ENCODE peak calls at places on chromosomes 4 and X, in seven cellular contexts. One of them, this sample, is unnamed.
A peak's percentile ranks its signal among the peaks of the same experiment; 100 is the strongest.

GRCh38 chr4:101126044-101126443 is 221.3 kb downstream of the PPP3CA start:
- DNase-seq in Peyer's patch: no peak
- DNase-seq in effector memory CD4-positive, alpha-beta T cell: no peak
- DNase-seq in GM23338: no peak
- DNase-seq in cardiac muscle cell: no peak
- DNase-seq in K562: no peak
- DNase-seq in transverse colon: no peak
- DNase-seq in this sample: no peak

GRCh38 chr4:159105761-159106243 is 2.9 kb downstream of the RAPGEF2 start:
- DNase-seq in Peyer's patch: no peak
- DNase-seq in effector memory CD4-positive, alpha-beta T cell: no peak
- DNase-seq in GM23338: peak; percentile 21
- DNase-seq in cardiac muscle cell: no peak
- DNase-seq in K562: no peak
- DNase-seq in transverse colon: no peak
- DNase-seq in this sample: no peak

GRCh38 chr4:26141101-26141830 is 179.5 kb upstream of the RBPJ start:
- DNase-seq in Peyer's patch: no peak
- DNase-seq in effector memory CD4-positive, alpha-beta T cell: no peak
- DNase-seq in GM23338: no peak
- DNase-seq in cardiac muscle cell: no peak
- DNase-seq in K562: no peak
- DNase-seq in transverse colon: no peak
- DNase-seq in this sample: no peak

GRCh38 chr4:47434931-47435330 is 28.6 kb downstream of the COMMD8 start:
- DNase-seq in Peyer's patch: no peak
- DNase-seq in effector memory CD4-positive, alpha-beta T cell: no peak
- DNase-seq in GM23338: no peak
- DNase-seq in cardiac muscle cell: no peak
- DNase-seq in K562: no peak
- DNase-seq in transverse colon: no peak
- DNase-seq in this sample: no peak

GRCh38 chr4:105715692-105716278 is 7.2 kb downstream of the GSTCD start:
- DNase-seq in Peyer's patch: no peak
- DNase-seq in effector memory CD4-positive, alpha-beta T cell: no peak
- DNase-seq in GM23338: peak; percentile 9
- DNase-seq in cardiac muscle cell: peak; percentile 28
- DNase-seq in K562: no peak
- DNase-seq in transverse colon: no peak
- DNase-seq in this sample: no peak

GRCh38 chrX:133005038-133005437 is 46.6 kb upstream of the HS6ST2 start:
- DNase-seq in Peyer's patch: no peak
- DNase-seq in effector memory CD4-positive, alpha-beta T cell: no peak
- DNase-seq in GM23338: peak; percentile 29
- DNase-seq in cardiac muscle cell: peak; percentile 48
- DNase-seq in K562: peak; percentile 9
- DNase-seq in transverse colon: no peak
- DNase-seq in this sample: peak; percentile 2

GRCh38 chr4:105633241-105633640 is 75.2 kb downstream of the INTS12 start:
- DNase-seq in Peyer's patch: no peak
- DNase-seq in effector memory CD4-positive, alpha-beta T cell: no peak
- DNase-seq in GM23338: no peak
- DNase-seq in cardiac muscle cell: no peak
- DNase-seq in K562: no peak
- DNase-seq in transverse colon: no peak
- DNase-seq in this sample: no peak

GRCh38 chrX:106177106-106177981 is 9.2 kb downstream of the PWWP3B start:
- DNase-seq in Peyer's patch: no peak
- DNase-seq in effector memory CD4-positive, alpha-beta T cell: no peak
- DNase-seq in GM23338: peak; percentile 85
- DNase-seq in cardiac muscle cell: peak; percentile 93
- DNase-seq in K562: no peak
- DNase-seq in transverse colon: no peak
- DNase-seq in this sample: no peak

GRCh38 chrX:53422091-53422914 is at the start of the genes RIBC1 and SMC1A:
- DNase-seq in Peyer's patch: peak; percentile 97
- DNase-seq in effector memory CD4-positive, alpha-beta T cell: peak; percentile 98
- DNase-seq in GM23338: peak; percentile 97
- DNase-seq in cardiac muscle cell: peak; percentile 95
- DNase-seq in K562: peak; percentile 90
- DNase-seq in transverse colon: peak; percentile 99
- DNase-seq in this sample: peak; percentile 83

GRCh38 chr4:168856312-168856711 is 153.7 kb downstream of the CBR4 start:
- DNase-seq in Peyer's patch: no peak
- DNase-seq in effector memory CD4-positive, alpha-beta T cell: no peak
- DNase-seq in GM23338: no peak
- DNase-seq in cardiac muscle cell: no peak
- DNase-seq in K562: no peak
- DNase-seq in transverse colon: no peak
- DNase-seq in this sample: no peak

GRCh38 chr4:150348079-150348478 is 233.9 kb upstream of the MAB21L2 start:
- DNase-seq in Peyer's patch: no peak
- DNase-seq in effector memory CD4-positive, alpha-beta T cell: no peak
- DNase-seq in GM23338: no peak
- DNase-seq in cardiac muscle cell: no peak
- DNase-seq in K562: no peak
- DNase-seq in transverse colon: no peak
- DNase-seq in this sample: peak; percentile 39

GRCh38 chr4:8910100-8910821 is 38.6 kb upstream of the HMX1 start:
- DNase-seq in Peyer's patch: no peak
- DNase-seq in effector memory CD4-positive, alpha-beta T cell: no peak
- DNase-seq in GM23338: no peak
- DNase-seq in cardiac muscle cell: no peak
- DNase-seq in K562: no peak
- DNase-seq in transverse colon: peak; percentile 3
- DNase-seq in this sample: no peak

GRCh38 chrX:1398431-1399340 is 6.8 kb upstream of the SLC25A6 start:
- DNase-seq in Peyer's patch: no peak
- DNase-seq in effector memory CD4-positive, alpha-beta T cell: no peak
- DNase-seq in GM23338: no peak
- DNase-seq in cardiac muscle cell: no peak
- DNase-seq in K562: no peak
- DNase-seq in transverse colon: no peak
- DNase-seq in this sample: no peak

GRCh38 chr4:142845293-142846070 is 619 bp downstream of the INPP4B start:
- DNase-seq in Peyer's patch: no peak
- DNase-seq in effector memory CD4-positive, alpha-beta T cell: no peak
- DNase-seq in GM23338: peak; percentile 63
- DNase-seq in cardiac muscle cell: peak; percentile 54
- DNase-seq in K562: no peak
- DNase-seq in transverse colon: peak; percentile 13
- DNase-seq in this sample: no peak

GRCh38 chrX:4547218-4547836 is 833.9 kb upstream of the PRKX start:
- DNase-seq in Peyer's patch: peak; percentile 22
- DNase-seq in effector memory CD4-positive, alpha-beta T cell: no peak
- DNase-seq in GM23338: peak; percentile 47
- DNase-seq in cardiac muscle cell: peak; percentile 67
- DNase-seq in K562: peak; percentile 43
- DNase-seq in transverse colon: peak; percentile 32
- DNase-seq in this sample: peak; percentile 22

GRCh38 chr4:106993846-106994245 is 42.3 kb downstream of the DKK2 start:
- DNase-seq in Peyer's patch: no peak
- DNase-seq in effector memory CD4-positive, alpha-beta T cell: no peak
- DNase-seq in GM23338: no peak
- DNase-seq in cardiac muscle cell: no peak
- DNase-seq in K562: no peak
- DNase-seq in transverse colon: no peak
- DNase-seq in this sample: no peak

GRCh38 chr4:181289203-181289602 is 954.0 kb upstream of the TENM3 start:
- DNase-seq in Peyer's patch: no peak
- DNase-seq in effector memory CD4-positive, alpha-beta T cell: no peak
- DNase-seq in GM23338: no peak
- DNase-seq in cardiac muscle cell: peak; percentile 10
- DNase-seq in K562: no peak
- DNase-seq in transverse colon: no peak
- DNase-seq in this sample: no peak

GRCh38 chr4:123516576-123516975 is 120.0 kb downstream of the SPRY1 start:
- DNase-seq in Peyer's patch: no peak
- DNase-seq in effector memory CD4-positive, alpha-beta T cell: no peak
- DNase-seq in GM23338: no peak
- DNase-seq in cardiac muscle cell: no peak
- DNase-seq in K562: no peak
- DNase-seq in transverse colon: no peak
- DNase-seq in this sample: no peak

GRCh38 chr4:1167244-1167949 is 5.0 kb downstream of the SPON2 start:
- DNase-seq in Peyer's patch: peak; percentile 95
- DNase-seq in effector memory CD4-positive, alpha-beta T cell: peak; percentile 75
- DNase-seq in GM23338: peak; percentile 98
- DNase-seq in cardiac muscle cell: peak; percentile 83
- DNase-seq in K562: peak; percentile 90
- DNase-seq in transverse colon: peak; percentile 92
- DNase-seq in this sample: peak; percentile 46

GRCh38 chr4:88002786-88003185 is 4.6 kb upstream of the PKD2 start:
- DNase-seq in Peyer's patch: no peak
- DNase-seq in effector memory CD4-positive, alpha-beta T cell: no peak
- DNase-seq in GM23338: no peak
- DNase-seq in cardiac muscle cell: no peak
- DNase-seq in K562: no peak
- DNase-seq in transverse colon: no peak
- DNase-seq in this sample: no peak

GRCh38 chr4:140523857-140524742 is at the start of gene ELMOD2:
- DNase-seq in Peyer's patch: peak; percentile 97
- DNase-seq in effector memory CD4-positive, alpha-beta T cell: peak; percentile 95
- DNase-seq in GM23338: peak; percentile 100
- DNase-seq in cardiac muscle cell: peak; percentile 100
- DNase-seq in K562: peak; percentile 98
- DNase-seq in transverse colon: peak; percentile 99
- DNase-seq in this sample: peak; percentile 71

GRCh38 chr4:140533951-140534480 is 10.0 kb downstream of the ELMOD2 start:
- DNase-seq in Peyer's patch: no peak
- DNase-seq in effector memory CD4-positive, alpha-beta T cell: no peak
- DNase-seq in GM23338: no peak
- DNase-seq in cardiac muscle cell: no peak
- DNase-seq in K562: no peak
- DNase-seq in transverse colon: no peak
- DNase-seq in this sample: no peak

GRCh38 chr4:140529434-140529833 is 5.5 kb downstream of the ELMOD2 start:
- DNase-seq in Peyer's patch: no peak
- DNase-seq in effector memory CD4-positive, alpha-beta T cell: no peak
- DNase-seq in GM23338: no peak
- DNase-seq in cardiac muscle cell: peak; percentile 66
- DNase-seq in K562: no peak
- DNase-seq in transverse colon: no peak
- DNase-seq in this sample: no peak
- H3K4me1 ChIP-seq in Peyer's patch: peaks cover 9% of the 10 kb centered on the region
- H3K4me1 ChIP-seq in effector memory CD4-positive, alpha-beta T cell: no peaks in the 10 kb centered on the region
- H3K4me1 ChIP-seq in GM23338: no peaks in the 10 kb centered on the region
- H3K4me1 ChIP-seq in cardiac muscle cell: peaks cover 32% of the 10 kb centered on the region
- H3K4me1 ChIP-seq in K562: peaks cover 12% of the 10 kb centered on the region
- H3K4me1 ChIP-seq in transverse colon: peaks cover 5% of the 10 kb centered on the region
- H3K4me1 ChIP-seq in this sample: peaks cover 2% of the 10 kb centered on the region

GRCh38 chr4:15653864-15654391 is 1.2 kb downstream of the FBXL5 start:
- DNase-seq in Peyer's patch: no peak
- DNase-seq in effector memory CD4-positive, alpha-beta T cell: no peak
- DNase-seq in GM23338: peak; percentile 50
- DNase-seq in cardiac muscle cell: peak; percentile 42
- DNase-seq in K562: peak; percentile 22
- DNase-seq in transverse colon: no peak
- DNase-seq in this sample: no peak
- H3K4me1 ChIP-seq in Peyer's patch: peaks cover 40% of the 10 kb centered on the region
- H3K4me1 ChIP-seq in effector memory CD4-positive, alpha-beta T cell: peaks cover 43% of the 10 kb centered on the region
- H3K4me1 ChIP-seq in GM23338: peaks cover 18% of the 10 kb centered on the region
- H3K4me1 ChIP-seq in cardiac muscle cell: peaks cover 35% of the 10 kb centered on the region
- H3K4me1 ChIP-seq in K562: peaks cover 15% of the 10 kb centered on the region
- H3K4me1 ChIP-seq in transverse colon: peaks cover 43% of the 10 kb centered on the region
- H3K4me1 ChIP-seq in this sample: peaks cover 24% of the 10 kb centered on the region

GRCh38 chr4:153065286-153065685 is 129.2 kb downstream of the FHDC1 start:
- DNase-seq in Peyer's patch: no peak
- DNase-seq in effector memory CD4-positive, alpha-beta T cell: no peak
- DNase-seq in GM23338: no peak
- DNase-seq in cardiac muscle cell: no peak
- DNase-seq in K562: no peak
- DNase-seq in transverse colon: peak; percentile 79
- DNase-seq in this sample: no peak
- H3K4me1 ChIP-seq in Peyer's patch: peaks cover 27% of the 10 kb centered on the region
- H3K4me1 ChIP-seq in effector memory CD4-positive, alpha-beta T cell: no peaks in the 10 kb centered on the region
- H3K4me1 ChIP-seq in GM23338: peaks cover 20% of the 10 kb centered on the region
- H3K4me1 ChIP-seq in cardiac muscle cell: peaks cover 4% of the 10 kb centered on the region
- H3K4me1 ChIP-seq in K562: no peaks in the 10 kb centered on the region
- H3K4me1 ChIP-seq in transverse colon: peaks cover 14% of the 10 kb centered on the region
- H3K4me1 ChIP-seq in this sample: no peaks in the 10 kb centered on the region

DNA sequence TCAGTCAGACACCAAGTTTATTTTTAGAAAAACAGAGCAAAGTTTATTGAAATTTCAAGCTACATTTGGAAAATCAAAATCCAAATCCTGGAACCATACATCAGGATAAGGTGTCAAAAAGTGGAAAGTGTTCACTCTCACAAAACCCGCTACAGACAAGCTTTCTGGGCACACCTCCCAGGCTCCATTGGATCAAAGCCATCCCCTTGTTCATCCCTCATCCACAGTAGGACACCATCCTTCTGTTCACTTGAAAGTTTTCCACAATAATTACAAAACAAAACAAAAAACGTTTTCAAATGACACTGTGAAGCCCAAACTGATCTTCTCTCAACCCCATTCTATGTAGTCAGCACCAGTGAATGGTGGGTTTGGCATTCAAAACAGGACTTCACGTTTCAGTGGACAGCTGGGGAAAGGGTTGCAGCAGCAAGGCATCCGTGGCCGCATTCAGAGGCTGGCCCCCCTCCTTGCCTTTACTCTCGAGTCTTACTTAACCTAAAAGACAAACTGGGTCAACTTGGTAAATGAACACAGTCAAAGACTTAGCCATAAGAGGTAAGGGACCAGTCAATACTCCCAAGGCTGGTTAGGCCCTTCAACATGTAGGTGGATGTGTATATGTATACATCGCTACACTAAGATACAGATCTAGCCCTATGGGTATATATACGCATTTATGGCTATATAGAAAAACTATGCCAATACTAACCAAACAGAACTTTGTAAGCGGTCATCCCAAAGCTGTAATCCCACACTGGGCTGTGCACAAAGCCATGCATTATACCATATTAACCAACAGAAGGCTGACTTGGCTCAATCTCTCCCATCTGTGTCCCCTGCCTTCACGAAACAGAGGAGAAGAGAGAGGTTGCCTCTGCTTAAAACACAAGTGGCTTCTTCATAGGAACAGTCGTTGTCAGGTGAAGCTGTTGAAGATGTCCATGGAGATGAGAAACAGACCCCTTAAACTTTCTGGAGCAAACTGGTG is 62.1 kb downstream of the TSC22D3 start:
- DNase-seq in Peyer's patch: no peak
- DNase-seq in effector memory CD4-positive, alpha-beta T cell: peak; percentile 47
- DNase-seq in GM23338: no peak
- DNase-seq in cardiac muscle cell: no peak
- DNase-seq in K562: no peak
- DNase-seq in transverse colon: peak; percentile 19
- DNase-seq in this sample: no peak
- H3K4me1 ChIP-seq in Peyer's patch: peaks cover 18% of the 10 kb centered on the region
- H3K4me1 ChIP-seq in effector memory CD4-positive, alpha-beta T cell: peaks cover 44% of the 10 kb centered on the region
- H3K4me1 ChIP-seq in GM23338: peaks cover 6% of the 10 kb centered on the region
- H3K4me1 ChIP-seq in cardiac muscle cell: peaks cover 36% of the 10 kb centered on the region
- H3K4me1 ChIP-seq in K562: peaks cover 17% of the 10 kb centered on the region
- H3K4me1 ChIP-seq in transverse colon: peaks cover 5% of the 10 kb centered on the region
- H3K4me1 ChIP-seq in this sample: peaks cover 8% of the 10 kb centered on the region

DNA sequence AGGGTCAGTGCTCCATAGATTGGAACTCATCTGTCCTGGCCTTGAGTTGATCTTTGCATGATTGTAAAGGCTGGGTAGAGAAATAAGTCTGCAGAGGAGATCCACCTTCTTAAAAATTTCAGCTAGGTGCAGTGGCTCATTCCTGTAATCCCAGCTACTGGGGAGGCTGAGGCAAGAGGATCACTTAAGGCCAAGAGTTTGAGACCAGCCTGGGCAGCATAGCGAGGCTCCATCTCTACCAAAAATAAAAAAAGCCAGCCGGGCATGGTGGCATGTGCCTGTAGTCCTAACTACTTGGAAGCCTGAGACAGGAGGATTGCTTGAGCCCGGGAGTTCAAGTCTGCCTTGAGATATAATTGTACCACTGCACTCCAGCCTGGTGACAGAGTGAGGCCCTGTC is 476 bp upstream of the CXCR3 start:
- DNase-seq in Peyer's patch: no peak
- DNase-seq in effector memory CD4-positive, alpha-beta T cell: no peak
- DNase-seq in GM23338: no peak
- DNase-seq in cardiac muscle cell: no peak
- DNase-seq in K562: no peak
- DNase-seq in transverse colon: no peak
- DNase-seq in this sample: no peak
- H3K4me1 ChIP-seq in Peyer's patch: peaks cover 21% of the 10 kb centered on the region
- H3K4me1 ChIP-seq in effector memory CD4-positive, alpha-beta T cell: peaks cover 50% of the 10 kb centered on the region
- H3K4me1 ChIP-seq in GM23338: no peaks in the 10 kb centered on the region
- H3K4me1 ChIP-seq in cardiac muscle cell: no peaks in the 10 kb centered on the region
- H3K4me1 ChIP-seq in K562: no peaks in the 10 kb centered on the region
- H3K4me1 ChIP-seq in transverse colon: peaks cover 35% of the 10 kb centered on the region
- H3K4me1 ChIP-seq in this sample: no peaks in the 10 kb centered on the region

This sample was measured in Panc1.